ENCODE peak calls at places on chromosomes 5 and 9, in six cellular contexts. U, P, X, K, E and N are unnamed samples.

GRCh38 chr5:96875805-96876291 is 452 bp upstream of the ERAP2 start:
- DNase-seq in U (no peak), P (no peak), X (peak; percentile 29), K (no peak), E (no peak), N (no peak)

GRCh38 chr9:118643118-118643517 is 726.1 kb downstream of the BRINP1 start:
- DNase-seq in U (peak; percentile 92), P (no peak), X (no peak), K (no peak), E (peak; percentile 53), N (no peak)

GRCh38 chr9:93306579-93307091 is 122.7 kb downstream of the WNK2 start:
- DNase-seq in U (no peak), P (no peak), X (no peak), K (no peak), E (peak; percentile 31), N (no peak)

GRCh38 chr9:3125602-3126392 is 281.9 kb upstream of the PUM3 start:
- DNase-seq in U (no peak), P (no peak), X (no peak), K (no peak), E (no peak), N (no peak)

GRCh38 chr9:90344013-90344412 is 298.6 kb downstream of the DIRAS2 start:
- DNase-seq in U (no peak), P (no peak), X (no peak), K (no peak), E (no peak), N (no peak)

GRCh38 chr9:99465231-99465891 is 243.3 kb downstream of the SEC61B start:
- DNase-seq in U (no peak), P (no peak), X (no peak), K (no peak), E (no peak), N (no peak)

GRCh38 chr5:93925321-93925720 is 183.9 kb upstream of the POU5F2 start:
- DNase-seq in U (no peak), P (no peak), X (no peak), K (no peak), E (no peak), N (no peak)

GRCh38 chr5:141657937-141658545 is 6.8 kb upstream of the FCHSD1 start:
- DNase-seq in U (peak; percentile 55), P (no peak), X (no peak), K (no peak), E (no peak), N (no peak)

GRCh38 chr5:77328926-77329647 is 118.6 kb downstream of the PDE8B start:
- DNase-seq in U (no peak), P (no peak), X (no peak), K (no peak), E (no peak), N (no peak)

GRCh38 chr9:18256574-18256973 is 217.4 kb upstream of the ADAMTSL1 start:
- DNase-seq in U (no peak), P (no peak), X (no peak), K (no peak), E (no peak), N (no peak)

GRCh38 chr5:98768160-98769005 is 5.1 kb upstream of the RGMB start:
- DNase-seq in U (no peak), P (peak; percentile 43), X (peak; percentile 40), K (no peak), E (no peak), N (peak; percentile 42)